ENCODE peak calls at places on chromosome 2, in five cellular contexts. W is H4; S is left lung; E is activated naive CD8-positive, alpha-beta T cell treated with anti-CD3 and anti-CD28 coated beads, Interleukin-2, amount 10 ng/mL, durations not matched to agents 7 days and 5 days; R is NCI-H1417. U is an unnamed sample.

GRCh38 chr2:234792566-234792965 is 159.3 kb upstream of the SH3BP4 start:
- DNase-seq in W (peak; percentile 86), S (no peak), E (no peak), R (no peak), U (no peak)

GRCh38 chr2:18311413-18311812 is 249.0 kb downstream of the RDH14 start:
- DNase-seq in W (peak; percentile 45), S (no peak), E (no peak), R (no peak), U (no peak)

GRCh38 chr2:133674433-133675331 is 106.4 kb upstream of the NCKAP5 start:
- DNase-seq in W (peak; percentile 63), S (no peak), E (no peak), R (peak; percentile 84), U (peak; percentile 18)

GRCh38 chr2:226963528-226963927 is 127.7 kb downstream of the RHBDD1 start:
- DNase-seq in W (peak; percentile 25), S (no peak), E (no peak), R (no peak), U (no peak)

GRCh38 chr2:38374978-38375377 is 2.1 kb downstream of the ATL2 start:
- DNase-seq in W (no peak), S (no peak), E (no peak), R (no peak), U (no peak)

GRCh38 chr2:213085538-213085937 is 65.9 kb downstream of the IKZF2 start:
- DNase-seq in W (no peak), S (no peak), E (no peak), R (no peak), U (no peak)

GRCh38 chr2:181563101-181563692 is 93.7 kb downstream of the CERKL start:
- DNase-seq in W (no peak), S (no peak), E (no peak), R (no peak), U (no peak)

GRCh38 chr2:204024503-204024902 is 87.9 kb downstream of the ICOS start:
- DNase-seq in W (peak; percentile 50), S (no peak), E (no peak), R (no peak), U (peak; percentile 16)

GRCh38 chr2:8252997-8253694 is 428.7 kb upstream of the ID2 start:
- DNase-seq in W (no peak), S (no peak), E (no peak), R (peak; percentile 92), U (no peak)

GRCh38 chr2:56082665-56083064 is 101.1 kb upstream of the CCDC85A start:
- DNase-seq in W (no peak), S (no peak), E (no peak), R (peak; percentile 40), U (no peak)

GRCh38 chr2:187527262-187527661 is 27.0 kb downstream of the TFPI start:
- DNase-seq in W (no peak), S (no peak), E (no peak), R (no peak), U (no peak)

GRCh38 chr2:138730497-138731030 is 49.6 kb downstream of the NXPH2 start:
- DNase-seq in W (no peak), S (no peak), E (no peak), R (no peak), U (no peak)

GRCh38 chr2:45684756-45685155 is 33.3 kb downstream of the PRKCE start:
- DNase-seq in W (no peak), S (no peak), E (no peak), R (no peak), U (no peak)

GRCh38 chr2:211128287-211128686 is 571.9 kb downstream of the CPS1 start:
- DNase-seq in W (no peak), S (no peak), E (no peak), R (no peak), U (no peak)

GRCh38 chr2:219248845-219249202 is 3.5 kb downstream of the STK16 start:
- DNase-seq in W (no peak), S (no peak), E (no peak), R (no peak), U (no peak)

GRCh38 chr2:28709101-28709500 is 42.5 kb upstream of the PPP1CB start:
- DNase-seq in W (peak; percentile 49), S (no peak), E (no peak), R (peak; percentile 68), U (peak; percentile 60)

GRCh38 chr2:28335666-28336065 is 57.0 kb upstream of the FOSL2 start:
- DNase-seq in W (no peak), S (no peak), E (no peak), R (no peak), U (no peak)

GRCh38 chr2:225177098-225177497 is 134.8 kb upstream of the DOCK10 start:
- DNase-seq in W (peak; percentile 51), S (no peak), E (no peak), R (no peak), U (no peak)

GRCh38 chr2:88837511-88838160 is 146.2 kb downstream of the RPIA start:
- DNase-seq in W (no peak), S (no peak), E (no peak), R (no peak), U (no peak)

GRCh38 chr2:1831617-1831970 is 87.3 kb upstream of the PXDN start:
- DNase-seq in W (no peak), S (no peak), E (no peak), R (no peak), U (no peak)

GRCh38 chr2:3196716-3197115 is 180.9 kb downstream of the EIPR1 start:
- DNase-seq in W (no peak), S (no peak), E (no peak), R (no peak), U (no peak)

GRCh38 chr2:13480057-13480456 is 763.3 kb downstream of the TRIB2 start:
- DNase-seq in W (no peak), S (no peak), E (no peak), R (no peak), U (no peak)

GRCh38 chr2:74201596-74201995 is 3.2 kb downstream of the MTHFD2 start:
- DNase-seq in W (no peak), S (no peak), E (no peak), R (no peak), U (no peak)

GRCh38 chr2:47091118-47091517 is 64.0 kb downstream of the STPG4 start:
- DNase-seq in W (no peak), S (no peak), E (no peak), R (no peak), U (no peak)

GRCh38 chr2:145751634-145752033 is 1231.7 kb upstream of the ZEB2 start:
- DNase-seq in W (peak; percentile 65), S (no peak), E (no peak), R (no peak), U (no peak)

GRCh38 chr2:86028763-86029381 is 76.8 kb downstream of the POLR1A start:
- DNase-seq in W (no peak), S (no peak), E (no peak), R (no peak), U (peak; percentile 33)

GRCh38 chr2:36511858-36512630 is 85.9 kb downstream of the FEZ2 start:
- DNase-seq in W (no peak), S (no peak), E (no peak), R (peak; percentile 51), U (no peak)

GRCh38 chr2:151029406-151030157 is 232.1 kb downstream of the RBM43 start:
- DNase-seq in W (peak; percentile 24), S (no peak), E (no peak), R (no peak), U (no peak)

GRCh38 chr2:144603334-144603733 is 83.4 kb upstream of the ZEB2 start:
- DNase-seq in W (no peak), S (no peak), E (no peak), R (no peak), U (no peak)

GRCh38 chr2:173989160-173989885 is 24.1 kb upstream of the SP3 start:
- DNase-seq in W (no peak), S (no peak), E (no peak), R (no peak), U (no peak)

GRCh38 chr2:239716536-239717318 is 308.4 kb downstream of the NDUFA10 start:
- DNase-seq in W (no peak), S (no peak), E (no peak), R (no peak), U (no peak)

GRCh38 chr2:101106453-101107181 is 44.6 kb downstream of the TBC1D8 start:
- DNase-seq in W (peak; percentile 35), S (no peak), E (no peak), R (peak; percentile 2), U (no peak)

GRCh38 chr2:103525757-103526156 is 763.9 kb downstream of the TMEM182 start:
- DNase-seq in W (no peak), S (no peak), E (no peak), R (no peak), U (no peak)

GRCh38 chr2:31240406-31241365 is 6.7 kb downstream of the EHD3 start:
- DNase-seq in W (no peak), S (no peak), E (no peak), R (no peak), U (no peak)

GRCh38 chr2:31696068-31696467 is 115.3 kb upstream of the SRD5A2 start:
- DNase-seq in W (no peak), S (no peak), E (no peak), R (no peak), U (no peak)

GRCh38 chr2:136235451-136236418 is 117.8 kb upstream of the CXCR4 start:
- DNase-seq in W (peak; percentile 48), S (no peak), E (no peak), R (no peak), U (no peak)

U was measured in transverse colon.